ENCODE peak calls at places on chromosome 12, in eight cellular contexts. U is GM23338; K is cardiac muscle cell; A is CD4-positive, alpha-beta memory T cell; J is left lung; B is neuronal stem cell; H is coronary artery; E is left ventricle myocardium inferior. S is an unnamed sample.

GRCh38 chr12:69897744-69898143 is 72.7 kb downstream of the MYRFL start:
- DNase-seq in U (peak; percentile 51), B (no peak), A (no peak), H (no peak), J (no peak), E (peak; percentile 58), K (peak; percentile 83), S (peak; percentile 48)

GRCh38 chr12:13941258-13942249 is 39.8 kb downstream of the GRIN2B start:
- DNase-seq in A (no peak), J (no peak), U (peak; percentile 91), B (peak; percentile 58), E (no peak), H (no peak), K (peak; percentile 48), S (peak; percentile 1)

GRCh38 chr12:89084751-89085150 is 267.6 kb downstream of the DUSP6 start:
- DNase-seq in U (no peak), J (no peak), K (peak; percentile 91), A (no peak), B (no peak), E (no peak), H (no peak), S (peak; percentile 56)

GRCh38 chr12:46152456-46152855 is 116.4 kb downstream of the SLC38A1 start:
- DNase-seq in B (no peak), U (no peak), A (no peak), J (no peak), K (no peak), E (no peak), H (no peak), S (peak; percentile 75)

GRCh38 chr12:4789776-4790175 is 69.6 kb downstream of the GALNT8 start:
- DNase-seq in A (no peak), K (no peak), J (no peak), U (no peak), B (no peak), H (no peak), E (no peak), S (no peak)

GRCh38 chr12:68391905-68392304 is 59.7 kb upstream of the MDM1 start:
- DNase-seq in J (no peak), U (no peak), K (no peak), H (no peak), E (no peak), B (no peak), A (no peak), S (no peak)

GRCh38 chr12:61220337-61220736 is 1039.9 kb upstream of the USP15 start:
- DNase-seq in H (no peak), B (no peak), U (no peak), K (no peak), A (no peak), E (no peak), J (no peak), S (no peak)

GRCh38 chr12:11652351-11653040 is 3.0 kb downstream of the ETV6 start:
- DNase-seq in K (peak; percentile 54), J (no peak), E (no peak), B (no peak), H (no peak), U (peak; percentile 18), A (no peak), S (peak; percentile 67)

GRCh38 chr12:119721306-119721705 is 53.4 kb downstream of the PRKAB1 start:
- DNase-seq in K (no peak), A (no peak), U (no peak), J (no peak), H (no peak), E (no peak), B (no peak), S (no peak)

GRCh38 chr12:71283883-71284282 is 126.1 kb upstream of the TSPAN8 start:
- DNase-seq in B (no peak), K (no peak), H (no peak), J (no peak), A (no peak), E (no peak), U (no peak), S (no peak)

GRCh38 chr12:131736807-131737484 is 26.1 kb downstream of the SFSWAP start:
- DNase-seq in J (peak; percentile 84), H (no peak), K (peak; percentile 8), B (no peak), A (no peak), E (no peak), U (peak; percentile 40), S (peak; percentile 29)

GRCh38 chr12:131738196-131738595 is 27.3 kb downstream of the SFSWAP start:
- DNase-seq in H (no peak), E (no peak), U (no peak), J (no peak), K (no peak), B (no peak), A (no peak), S (no peak)

GRCh38 chr12:131735153-131735456 is 24.2 kb downstream of the SFSWAP start:
- DNase-seq in K (no peak), E (no peak), H (no peak), B (no peak), J (no peak), A (no peak), U (no peak), S (no peak)

GRCh38 chr12:131735863-131736806 is 25.2 kb downstream of the SFSWAP start:
- DNase-seq in A (no peak), J (no peak), U (peak; percentile 21), E (no peak), B (no peak), H (no peak), K (no peak), S (no peak)

DNA sequence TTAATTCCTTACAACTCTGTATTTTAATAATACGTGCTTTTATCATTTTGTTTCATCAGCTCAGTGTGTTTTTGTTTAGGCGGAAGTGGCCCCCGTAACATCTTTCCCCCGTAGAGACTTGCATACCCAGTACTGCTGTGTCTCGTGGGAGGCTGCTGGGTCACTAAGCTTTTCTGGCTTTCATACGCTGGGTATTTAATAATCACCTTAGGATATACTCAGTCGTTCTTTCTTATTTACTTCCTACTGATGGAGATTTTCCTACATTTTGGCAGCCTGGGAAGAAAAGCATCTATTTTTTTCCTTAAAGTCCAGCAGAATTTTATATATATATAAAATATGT is 26.6 kb downstream of the SFSWAP start:
- DNase-seq in E (no peak), U (no peak), K (no peak), A (no peak), H (no peak), B (no peak), J (no peak), S (no peak)
- H3K27ac ChIP-seq in E (no peak overlapping the region), U (no peak overlapping the region), K (no peak overlapping the region), A (no peak overlapping the region), H (no peak overlapping the region), B (no peak overlapping the region), J (peak overlapping the region; percentile 50), S (peak overlapping the region; percentile 61)

DNA sequence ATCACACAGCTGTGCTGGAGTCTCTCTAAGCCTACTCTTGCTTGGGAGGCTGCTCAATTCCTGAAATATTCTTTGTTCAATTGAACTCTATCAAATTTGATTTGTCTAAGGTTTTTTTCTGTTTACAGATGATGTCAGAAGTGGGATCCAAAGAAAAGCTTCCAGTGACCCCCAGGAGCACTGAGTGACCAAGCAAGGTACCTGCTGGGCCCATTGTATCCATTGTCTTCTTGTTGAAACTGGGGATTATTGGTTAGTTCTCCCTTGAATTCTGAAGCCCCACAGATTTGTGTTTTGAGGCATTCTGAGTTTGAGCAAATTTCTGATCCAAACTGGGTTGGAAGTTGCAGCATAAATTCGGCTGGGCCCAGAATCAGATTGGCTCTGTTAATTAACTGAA is 64.6 kb downstream of the MYF5 start:
- DNase-seq in K (no peak), A (no peak), B (no peak), E (no peak), J (no peak), H (no peak), U (no peak), S (no peak)
- H3K27ac ChIP-seq in K (no peak overlapping the region), A (no peak overlapping the region), B (no peak overlapping the region), E (no peak overlapping the region), J (no peak overlapping the region), H (no peak overlapping the region), U (peak overlapping the region; percentile 23), S (no peak overlapping the region)

DNA sequence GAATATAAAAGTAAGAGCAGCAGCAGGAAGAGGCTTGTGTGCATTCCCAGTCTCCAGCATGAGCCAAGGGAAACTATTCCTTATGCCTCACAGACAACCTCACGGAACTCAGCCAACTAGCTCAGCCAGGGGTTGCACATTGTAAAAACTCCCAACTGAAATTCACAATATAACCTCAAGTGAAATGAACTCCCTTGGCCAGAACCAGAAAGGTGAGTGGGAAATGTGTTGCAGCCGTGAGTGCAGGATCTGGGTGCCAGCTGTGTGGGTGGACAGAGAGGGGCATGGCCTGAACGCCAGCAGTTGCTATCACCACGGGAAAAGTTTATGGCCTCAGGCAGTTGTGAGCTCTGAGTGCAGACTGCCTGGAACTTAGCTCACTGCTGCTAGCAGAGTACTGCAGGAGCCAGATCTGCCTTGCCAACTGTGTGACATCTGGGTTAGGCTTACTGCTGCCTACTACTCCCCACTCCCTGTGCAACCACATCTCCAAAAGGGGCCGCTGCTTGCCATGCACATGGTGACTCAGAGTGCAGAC is 2.3 kb upstream of the CLEC1A start:
- DNase-seq in J (no peak), E (no peak), H (no peak), K (no peak), U (no peak), B (no peak), A (no peak), S (peak; percentile 63)
- H3K27ac ChIP-seq in J (no peak overlapping the region), E (peak overlapping the region; percentile 44), H (peak overlapping the region; percentile 65), K (no peak overlapping the region), U (no peak overlapping the region), B (no peak overlapping the region), A (no peak overlapping the region), S (no peak overlapping the region)

GRCh38 chr12:122403831-122404230 is 18.6 kb downstream of the CLIP1 start:
- DNase-seq in H (no peak), K (no peak), J (no peak), A (no peak), B (no peak), U (no peak), E (no peak), S (no peak)

GRCh38 chr12:122399592-122400373 is 22.7 kb downstream of the CLIP1 start:
- DNase-seq in J (no peak), H (peak; percentile 88), E (peak; percentile 53), B (peak; percentile 63), U (peak; percentile 89), K (peak; percentile 89), A (peak; percentile 68), S (peak; percentile 82)

GRCh38 chr12:122403115-122403770 is 19.2 kb downstream of the CLIP1 start:
- DNase-seq in U (no peak), A (no peak), H (no peak), K (no peak), E (no peak), B (no peak), J (no peak), S (no peak)

GRCh38 chr12:122399254-122399591 is 23.2 kb downstream of the CLIP1 start:
- DNase-seq in A (no peak), J (no peak), U (no peak), K (no peak), E (no peak), B (no peak), H (no peak), S (no peak)

DNA sequence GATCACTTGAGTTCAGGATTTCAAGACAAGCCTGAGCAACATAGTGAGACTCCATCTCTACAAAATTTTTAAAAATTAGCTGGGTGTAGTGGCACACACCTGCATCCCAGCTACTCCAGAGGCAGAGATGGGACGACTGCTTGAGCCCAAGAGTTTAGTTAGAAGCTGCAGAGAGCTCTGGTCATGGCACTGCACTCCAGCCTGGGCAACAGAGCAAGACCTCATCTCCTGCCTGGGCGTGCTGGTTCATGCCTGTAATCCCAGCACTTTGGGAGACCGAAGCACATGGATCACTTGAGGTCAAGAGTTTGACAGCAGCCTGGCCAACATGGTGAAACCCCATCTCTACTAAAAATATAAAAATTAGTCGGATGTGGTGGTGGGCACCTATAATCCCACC is 20.2 kb downstream of the CLIP1 start:
- DNase-seq in K (no peak), B (no peak), H (no peak), A (no peak), J (no peak), E (no peak), U (no peak), S (no peak)
- H3K27ac ChIP-seq in K (no peak overlapping the region), B (no peak overlapping the region), H (no peak overlapping the region), A (no peak overlapping the region), J (no peak overlapping the region), E (no peak overlapping the region), U (no peak overlapping the region), S (no peak overlapping the region)

S was measured in endothelial cell of umbilical vein.